ENCODE peak calls at places on chromosome 22, in six cellular contexts. One of them, this sample, is unnamed.

GRCh38 chr22:37775785-37776638 is 31.7 kb upstream of the GCAT start:
- DNase-seq in A549: no peak
- DNase-seq in activated CD4-positive, alpha-beta memory T cell treated with anti-CD3 and anti-CD28 coated beads, Interleukin-2, amount 10 ng/mL, durations not matched to agents 7 days and 5 days: no peak
- DNase-seq in GM20000: no peak
- DNase-seq in NCI-H1092: no peak
- DNase-seq in stimulated activated CD4-positive, alpha-beta T cell treated with anti-CD3 and anti-CD28 coated beads, TNF-alpha, amount 100 ng/mL, for 1 hour: no peak
- DNase-seq in this sample: no peak

GRCh38 chr22:47059701-47060161 is 297.3 kb downstream of the TBC1D22A start:
- DNase-seq in A549: no peak
- DNase-seq in activated CD4-positive, alpha-beta memory T cell treated with anti-CD3 and anti-CD28 coated beads, Interleukin-2, amount 10 ng/mL, durations not matched to agents 7 days and 5 days: no peak
- DNase-seq in GM20000: peak
- DNase-seq in NCI-H1092: no peak
- DNase-seq in stimulated activated CD4-positive, alpha-beta T cell treated with anti-CD3 and anti-CD28 coated beads, TNF-alpha, amount 100 ng/mL, for 1 hour: no peak
- DNase-seq in this sample: no peak

GRCh38 chr22:24265734-24266133 is 4.9 kb upstream of the SPECC1L start:
- DNase-seq in A549: no peak
- DNase-seq in activated CD4-positive, alpha-beta memory T cell treated with anti-CD3 and anti-CD28 coated beads, Interleukin-2, amount 10 ng/mL, durations not matched to agents 7 days and 5 days: no peak
- DNase-seq in GM20000: no peak
- DNase-seq in NCI-H1092: no peak
- DNase-seq in stimulated activated CD4-positive, alpha-beta T cell treated with anti-CD3 and anti-CD28 coated beads, TNF-alpha, amount 100 ng/mL, for 1 hour: no peak
- DNase-seq in this sample: no peak

GRCh38 chr22:46084943-46085830 is 65.1 kb upstream of the PPARA start:
- DNase-seq in A549: no peak
- DNase-seq in activated CD4-positive, alpha-beta memory T cell treated with anti-CD3 and anti-CD28 coated beads, Interleukin-2, amount 10 ng/mL, durations not matched to agents 7 days and 5 days: no peak
- DNase-seq in GM20000: no peak
- DNase-seq in NCI-H1092: no peak
- DNase-seq in stimulated activated CD4-positive, alpha-beta T cell treated with anti-CD3 and anti-CD28 coated beads, TNF-alpha, amount 100 ng/mL, for 1 hour: no peak
- DNase-seq in this sample: no peak

GRCh38 chr22:29470159-29470855 is 9.7 kb upstream of the NEFH start:
- DNase-seq in A549: peak
- DNase-seq in activated CD4-positive, alpha-beta memory T cell treated with anti-CD3 and anti-CD28 coated beads, Interleukin-2, amount 10 ng/mL, durations not matched to agents 7 days and 5 days: peak
- DNase-seq in GM20000: peak
- DNase-seq in NCI-H1092: peak
- DNase-seq in stimulated activated CD4-positive, alpha-beta T cell treated with anti-CD3 and anti-CD28 coated beads, TNF-alpha, amount 100 ng/mL, for 1 hour: peak
- DNase-seq in this sample: peak

GRCh38 chr22:44530106-44530505 is 32.1 kb upstream of the RTL6 start:
- DNase-seq in A549: no peak
- DNase-seq in activated CD4-positive, alpha-beta memory T cell treated with anti-CD3 and anti-CD28 coated beads, Interleukin-2, amount 10 ng/mL, durations not matched to agents 7 days and 5 days: no peak
- DNase-seq in GM20000: no peak
- DNase-seq in NCI-H1092: no peak
- DNase-seq in stimulated activated CD4-positive, alpha-beta T cell treated with anti-CD3 and anti-CD28 coated beads, TNF-alpha, amount 100 ng/mL, for 1 hour: no peak
- DNase-seq in this sample: no peak

GRCh38 chr22:46575915-46576555 is 38.6 kb upstream of the CELSR1 start:
- DNase-seq in A549: no peak
- DNase-seq in activated CD4-positive, alpha-beta memory T cell treated with anti-CD3 and anti-CD28 coated beads, Interleukin-2, amount 10 ng/mL, durations not matched to agents 7 days and 5 days: no peak
- DNase-seq in GM20000: no peak
- DNase-seq in NCI-H1092: no peak
- DNase-seq in stimulated activated CD4-positive, alpha-beta T cell treated with anti-CD3 and anti-CD28 coated beads, TNF-alpha, amount 100 ng/mL, for 1 hour: no peak
- DNase-seq in this sample: no peak

GRCh38 chr22:42430486-42431125 is 1.6 kb downstream of the NFAM1 start:
- DNase-seq in A549: no peak
- DNase-seq in activated CD4-positive, alpha-beta memory T cell treated with anti-CD3 and anti-CD28 coated beads, Interleukin-2, amount 10 ng/mL, durations not matched to agents 7 days and 5 days: no peak
- DNase-seq in GM20000: no peak
- DNase-seq in NCI-H1092: no peak
- DNase-seq in stimulated activated CD4-positive, alpha-beta T cell treated with anti-CD3 and anti-CD28 coated beads, TNF-alpha, amount 100 ng/mL, for 1 hour: no peak
- DNase-seq in this sample: no peak

GRCh38 chr22:29994027-29994715 is 86.1 kb upstream of the HORMAD2 start:
- DNase-seq in A549: peak
- DNase-seq in activated CD4-positive, alpha-beta memory T cell treated with anti-CD3 and anti-CD28 coated beads, Interleukin-2, amount 10 ng/mL, durations not matched to agents 7 days and 5 days: no peak
- DNase-seq in GM20000: no peak
- DNase-seq in NCI-H1092: no peak
- DNase-seq in stimulated activated CD4-positive, alpha-beta T cell treated with anti-CD3 and anti-CD28 coated beads, TNF-alpha, amount 100 ng/mL, for 1 hour: no peak
- DNase-seq in this sample: no peak

GRCh38 chr22:20766530-20766929 is 7.4 kb upstream of the SERPIND1 start:
- DNase-seq in A549: no peak
- DNase-seq in activated CD4-positive, alpha-beta memory T cell treated with anti-CD3 and anti-CD28 coated beads, Interleukin-2, amount 10 ng/mL, durations not matched to agents 7 days and 5 days: no peak
- DNase-seq in GM20000: no peak
- DNase-seq in NCI-H1092: no peak
- DNase-seq in stimulated activated CD4-positive, alpha-beta T cell treated with anti-CD3 and anti-CD28 coated beads, TNF-alpha, amount 100 ng/mL, for 1 hour: no peak
- DNase-seq in this sample: no peak

GRCh38 chr22:36921309-36922096 is 8.1 kb downstream of the CSF2RB start:
- DNase-seq in A549: no peak
- DNase-seq in activated CD4-positive, alpha-beta memory T cell treated with anti-CD3 and anti-CD28 coated beads, Interleukin-2, amount 10 ng/mL, durations not matched to agents 7 days and 5 days: no peak
- DNase-seq in GM20000: peak
- DNase-seq in NCI-H1092: no peak
- DNase-seq in stimulated activated CD4-positive, alpha-beta T cell treated with anti-CD3 and anti-CD28 coated beads, TNF-alpha, amount 100 ng/mL, for 1 hour: no peak
- DNase-seq in this sample: no peak

GRCh38 chr22:43847376-43848289 is 14.7 kb downstream of the SULT4A1 start:
- DNase-seq in A549: no peak
- DNase-seq in activated CD4-positive, alpha-beta memory T cell treated with anti-CD3 and anti-CD28 coated beads, Interleukin-2, amount 10 ng/mL, durations not matched to agents 7 days and 5 days: no peak
- DNase-seq in GM20000: no peak
- DNase-seq in NCI-H1092: no peak
- DNase-seq in stimulated activated CD4-positive, alpha-beta T cell treated with anti-CD3 and anti-CD28 coated beads, TNF-alpha, amount 100 ng/mL, for 1 hour: no peak
- DNase-seq in this sample: no peak

GRCh38 chr22:28369849-28370248 is 309.8 kb downstream of the TTC28 start:
- DNase-seq in A549: no peak
- DNase-seq in activated CD4-positive, alpha-beta memory T cell treated with anti-CD3 and anti-CD28 coated beads, Interleukin-2, amount 10 ng/mL, durations not matched to agents 7 days and 5 days: peak
- DNase-seq in GM20000: no peak
- DNase-seq in NCI-H1092: no peak
- DNase-seq in stimulated activated CD4-positive, alpha-beta T cell treated with anti-CD3 and anti-CD28 coated beads, TNF-alpha, amount 100 ng/mL, for 1 hour: no peak
- DNase-seq in this sample: peak

GRCh38 chr22:45319319-45319675 is 9.6 kb downstream of the FAM118A start:
- DNase-seq in A549: no peak
- DNase-seq in activated CD4-positive, alpha-beta memory T cell treated with anti-CD3 and anti-CD28 coated beads, Interleukin-2, amount 10 ng/mL, durations not matched to agents 7 days and 5 days: peak
- DNase-seq in GM20000: no peak
- DNase-seq in NCI-H1092: no peak
- DNase-seq in stimulated activated CD4-positive, alpha-beta T cell treated with anti-CD3 and anti-CD28 coated beads, TNF-alpha, amount 100 ng/mL, for 1 hour: no peak
- DNase-seq in this sample: no peak

GRCh38 chr22:20558534-20558933 is 51.1 kb downstream of the MED15 start:
- DNase-seq in A549: no peak
- DNase-seq in activated CD4-positive, alpha-beta memory T cell treated with anti-CD3 and anti-CD28 coated beads, Interleukin-2, amount 10 ng/mL, durations not matched to agents 7 days and 5 days: no peak
- DNase-seq in GM20000: no peak
- DNase-seq in NCI-H1092: no peak
- DNase-seq in stimulated activated CD4-positive, alpha-beta T cell treated with anti-CD3 and anti-CD28 coated beads, TNF-alpha, amount 100 ng/mL, for 1 hour: no peak
- DNase-seq in this sample: no peak

GRCh38 chr22:40578171-40578570 is 58.3 kb downstream of the MRTFA start:
- DNase-seq in A549: no peak
- DNase-seq in activated CD4-positive, alpha-beta memory T cell treated with anti-CD3 and anti-CD28 coated beads, Interleukin-2, amount 10 ng/mL, durations not matched to agents 7 days and 5 days: no peak
- DNase-seq in GM20000: peak
- DNase-seq in NCI-H1092: no peak
- DNase-seq in stimulated activated CD4-positive, alpha-beta T cell treated with anti-CD3 and anti-CD28 coated beads, TNF-alpha, amount 100 ng/mL, for 1 hour: no peak
- DNase-seq in this sample: peak

GRCh38 chr22:47291565-47292495 is 529.4 kb downstream of the TBC1D22A start:
- DNase-seq in A549: no peak
- DNase-seq in activated CD4-positive, alpha-beta memory T cell treated with anti-CD3 and anti-CD28 coated beads, Interleukin-2, amount 10 ng/mL, durations not matched to agents 7 days and 5 days: no peak
- DNase-seq in GM20000: no peak
- DNase-seq in NCI-H1092: no peak
- DNase-seq in stimulated activated CD4-positive, alpha-beta T cell treated with anti-CD3 and anti-CD28 coated beads, TNF-alpha, amount 100 ng/mL, for 1 hour: no peak
- DNase-seq in this sample: no peak

GRCh38 chr22:21861290-21861848 is 6.1 kb downstream of the MAPK1 start:
- DNase-seq in A549: no peak
- DNase-seq in activated CD4-positive, alpha-beta memory T cell treated with anti-CD3 and anti-CD28 coated beads, Interleukin-2, amount 10 ng/mL, durations not matched to agents 7 days and 5 days: no peak
- DNase-seq in GM20000: no peak
- DNase-seq in NCI-H1092: no peak
- DNase-seq in stimulated activated CD4-positive, alpha-beta T cell treated with anti-CD3 and anti-CD28 coated beads, TNF-alpha, amount 100 ng/mL, for 1 hour: no peak
- DNase-seq in this sample: no peak

GRCh38 chr22:32050678-32051515 is 7.8 kb downstream of the SLC5A1 start:
- DNase-seq in A549: peak
- DNase-seq in activated CD4-positive, alpha-beta memory T cell treated with anti-CD3 and anti-CD28 coated beads, Interleukin-2, amount 10 ng/mL, durations not matched to agents 7 days and 5 days: peak
- DNase-seq in GM20000: peak
- DNase-seq in NCI-H1092: no peak
- DNase-seq in stimulated activated CD4-positive, alpha-beta T cell treated with anti-CD3 and anti-CD28 coated beads, TNF-alpha, amount 100 ng/mL, for 1 hour: peak
- DNase-seq in this sample: peak

GRCh38 chr22:24134090-24134846 is 47.0 kb upstream of the SUSD2 start:
- DNase-seq in A549: no peak
- DNase-seq in activated CD4-positive, alpha-beta memory T cell treated with anti-CD3 and anti-CD28 coated beads, Interleukin-2, amount 10 ng/mL, durations not matched to agents 7 days and 5 days: peak
- DNase-seq in GM20000: no peak
- DNase-seq in NCI-H1092: no peak
- DNase-seq in stimulated activated CD4-positive, alpha-beta T cell treated with anti-CD3 and anti-CD28 coated beads, TNF-alpha, amount 100 ng/mL, for 1 hour: no peak
- DNase-seq in this sample: peak

GRCh38 chr22:41203118-41203517 is 2.0 kb upstream of the L3MBTL2 start:
- DNase-seq in A549: no peak
- DNase-seq in activated CD4-positive, alpha-beta memory T cell treated with anti-CD3 and anti-CD28 coated beads, Interleukin-2, amount 10 ng/mL, durations not matched to agents 7 days and 5 days: no peak
- DNase-seq in GM20000: no peak
- DNase-seq in NCI-H1092: no peak
- DNase-seq in stimulated activated CD4-positive, alpha-beta T cell treated with anti-CD3 and anti-CD28 coated beads, TNF-alpha, amount 100 ng/mL, for 1 hour: no peak
- DNase-seq in this sample: no peak

GRCh38 chr22:30204015-30204741 is 42.4 kb downstream of the LIF start:
- DNase-seq in A549: no peak
- DNase-seq in activated CD4-positive, alpha-beta memory T cell treated with anti-CD3 and anti-CD28 coated beads, Interleukin-2, amount 10 ng/mL, durations not matched to agents 7 days and 5 days: no peak
- DNase-seq in GM20000: no peak
- DNase-seq in NCI-H1092: no peak
- DNase-seq in stimulated activated CD4-positive, alpha-beta T cell treated with anti-CD3 and anti-CD28 coated beads, TNF-alpha, amount 100 ng/mL, for 1 hour: no peak
- DNase-seq in this sample: no peak

GRCh38 chr22:23202812-23203451 is 22.6 kb downstream of the BCR start:
- DNase-seq in A549: no peak
- DNase-seq in activated CD4-positive, alpha-beta memory T cell treated with anti-CD3 and anti-CD28 coated beads, Interleukin-2, amount 10 ng/mL, durations not matched to agents 7 days and 5 days: no peak
- DNase-seq in GM20000: no peak
- DNase-seq in NCI-H1092: no peak
- DNase-seq in stimulated activated CD4-positive, alpha-beta T cell treated with anti-CD3 and anti-CD28 coated beads, TNF-alpha, amount 100 ng/mL, for 1 hour: no peak
- DNase-seq in this sample: no peak

GRCh38 chr22:37747090-37747714 is 50.4 kb downstream of the TRIOBP start:
- DNase-seq in A549: no peak
- DNase-seq in activated CD4-positive, alpha-beta memory T cell treated with anti-CD3 and anti-CD28 coated beads, Interleukin-2, amount 10 ng/mL, durations not matched to agents 7 days and 5 days: no peak
- DNase-seq in GM20000: no peak
- DNase-seq in NCI-H1092: no peak
- DNase-seq in stimulated activated CD4-positive, alpha-beta T cell treated with anti-CD3 and anti-CD28 coated beads, TNF-alpha, amount 100 ng/mL, for 1 hour: no peak
- DNase-seq in this sample: no peak

GRCh38 chr22:36197065-36197440 is 4.6 kb downstream of the APOL4 start:
- DNase-seq in A549: no peak
- DNase-seq in activated CD4-positive, alpha-beta memory T cell treated with anti-CD3 and anti-CD28 coated beads, Interleukin-2, amount 10 ng/mL, durations not matched to agents 7 days and 5 days: no peak
- DNase-seq in GM20000: no peak
- DNase-seq in NCI-H1092: peak
- DNase-seq in stimulated activated CD4-positive, alpha-beta T cell treated with anti-CD3 and anti-CD28 coated beads, TNF-alpha, amount 100 ng/mL, for 1 hour: no peak
- DNase-seq in this sample: no peak

GRCh38 chr22:45204241-45204640 is 36.5 kb downstream of the KIAA0930 start:
- DNase-seq in A549: no peak
- DNase-seq in activated CD4-positive, alpha-beta memory T cell treated with anti-CD3 and anti-CD28 coated beads, Interleukin-2, amount 10 ng/mL, durations not matched to agents 7 days and 5 days: no peak
- DNase-seq in GM20000: no peak
- DNase-seq in NCI-H1092: no peak
- DNase-seq in stimulated activated CD4-positive, alpha-beta T cell treated with anti-CD3 and anti-CD28 coated beads, TNF-alpha, amount 100 ng/mL, for 1 hour: no peak
- DNase-seq in this sample: no peak

GRCh38 chr22:39242809-39243442 is 1.9 kb downstream of the PDGFB start:
- DNase-seq in A549: no peak
- DNase-seq in activated CD4-positive, alpha-beta memory T cell treated with anti-CD3 and anti-CD28 coated beads, Interleukin-2, amount 10 ng/mL, durations not matched to agents 7 days and 5 days: no peak
- DNase-seq in GM20000: no peak
- DNase-seq in NCI-H1092: no peak
- DNase-seq in stimulated activated CD4-positive, alpha-beta T cell treated with anti-CD3 and anti-CD28 coated beads, TNF-alpha, amount 100 ng/mL, for 1 hour: no peak
- DNase-seq in this sample: peak

GRCh38 chr22:37430941-37431340 is 3.7 kb upstream of the ELFN2 start:
- DNase-seq in A549: no peak
- DNase-seq in activated CD4-positive, alpha-beta memory T cell treated with anti-CD3 and anti-CD28 coated beads, Interleukin-2, amount 10 ng/mL, durations not matched to agents 7 days and 5 days: no peak
- DNase-seq in GM20000: no peak
- DNase-seq in NCI-H1092: no peak
- DNase-seq in stimulated activated CD4-positive, alpha-beta T cell treated with anti-CD3 and anti-CD28 coated beads, TNF-alpha, amount 100 ng/mL, for 1 hour: no peak
- DNase-seq in this sample: no peak

GRCh38 chr22:39658367-39658766 is 87.8 kb downstream of the CACNA1I start:
- DNase-seq in A549: peak
- DNase-seq in activated CD4-positive, alpha-beta memory T cell treated with anti-CD3 and anti-CD28 coated beads, Interleukin-2, amount 10 ng/mL, durations not matched to agents 7 days and 5 days: peak
- DNase-seq in GM20000: no peak
- DNase-seq in NCI-H1092: no peak
- DNase-seq in stimulated activated CD4-positive, alpha-beta T cell treated with anti-CD3 and anti-CD28 coated beads, TNF-alpha, amount 100 ng/mL, for 1 hour: peak
- DNase-seq in this sample: peak

GRCh38 chr22:48428556-48429371 is 1398.9 kb downstream of the BRD1 start:
- DNase-seq in A549: no peak
- DNase-seq in activated CD4-positive, alpha-beta memory T cell treated with anti-CD3 and anti-CD28 coated beads, Interleukin-2, amount 10 ng/mL, durations not matched to agents 7 days and 5 days: no peak
- DNase-seq in GM20000: no peak
- DNase-seq in NCI-H1092: no peak
- DNase-seq in stimulated activated CD4-positive, alpha-beta T cell treated with anti-CD3 and anti-CD28 coated beads, TNF-alpha, amount 100 ng/mL, for 1 hour: no peak
- DNase-seq in this sample: no peak

GRCh38 chr22:43135565-43135964 is 7.6 kb downstream of the MCAT start:
- DNase-seq in A549: no peak
- DNase-seq in activated CD4-positive, alpha-beta memory T cell treated with anti-CD3 and anti-CD28 coated beads, Interleukin-2, amount 10 ng/mL, durations not matched to agents 7 days and 5 days: no peak
- DNase-seq in GM20000: no peak
- DNase-seq in NCI-H1092: no peak
- DNase-seq in stimulated activated CD4-positive, alpha-beta T cell treated with anti-CD3 and anti-CD28 coated beads, TNF-alpha, amount 100 ng/mL, for 1 hour: no peak
- DNase-seq in this sample: no peak

GRCh38 chr22:49353185-49353584 is 474.5 kb downstream of the BRD1 start:
- DNase-seq in A549: no peak
- DNase-seq in activated CD4-positive, alpha-beta memory T cell treated with anti-CD3 and anti-CD28 coated beads, Interleukin-2, amount 10 ng/mL, durations not matched to agents 7 days and 5 days: no peak
- DNase-seq in GM20000: no peak
- DNase-seq in NCI-H1092: no peak
- DNase-seq in stimulated activated CD4-positive, alpha-beta T cell treated with anti-CD3 and anti-CD28 coated beads, TNF-alpha, amount 100 ng/mL, for 1 hour: no peak
- DNase-seq in this sample: no peak

GRCh38 chr22:41844036-41844435 is 11.1 kb downstream of the SREBF2 start:
- DNase-seq in A549: no peak
- DNase-seq in activated CD4-positive, alpha-beta memory T cell treated with anti-CD3 and anti-CD28 coated beads, Interleukin-2, amount 10 ng/mL, durations not matched to agents 7 days and 5 days: no peak
- DNase-seq in GM20000: no peak
- DNase-seq in NCI-H1092: no peak
- DNase-seq in stimulated activated CD4-positive, alpha-beta T cell treated with anti-CD3 and anti-CD28 coated beads, TNF-alpha, amount 100 ng/mL, for 1 hour: no peak
- DNase-seq in this sample: no peak

GRCh38 chr22:36726007-36726380 is 22.4 kb upstream of the CACNG2 start:
- DNase-seq in A549: no peak
- DNase-seq in activated CD4-positive, alpha-beta memory T cell treated with anti-CD3 and anti-CD28 coated beads, Interleukin-2, amount 10 ng/mL, durations not matched to agents 7 days and 5 days: no peak
- DNase-seq in GM20000: no peak
- DNase-seq in NCI-H1092: no peak
- DNase-seq in stimulated activated CD4-positive, alpha-beta T cell treated with anti-CD3 and anti-CD28 coated beads, TNF-alpha, amount 100 ng/mL, for 1 hour: no peak
- DNase-seq in this sample: no peak